ENCODE peak calls at places on chromosomes 11 and 22, in seven cellular contexts. Q is brain microvascular endothelial cell; I is effector memory CD4-positive, alpha-beta T cell; E is right atrium auricular region; W is fibroblast of pulmonary artery; V is epithelial cell of esophagus; M is aorta. R is an unnamed sample.

GRCh38 chr11:108766596-108767173 is 101.8 kb downstream of the DDX10 start:
- DNase-seq in I (no peak), V (peak), W (no peak), M (no peak), E (no peak), Q (no peak), R (no peak)

GRCh38 chr11:86120807-86121206 is 51.9 kb upstream of the PICALM start:
- DNase-seq in E (no peak), Q (no peak), I (no peak), M (no peak), W (no peak), V (no peak), R (no peak)

GRCh38 chr11:61752117-61752924 is at the start of gene MYRF:
- DNase-seq in M (no peak), E (no peak), Q (no peak), W (peak), I (peak), V (peak), R (peak)

GRCh38 chr11:27391336-27392015 is 28.5 kb upstream of the CCDC34 start:
- DNase-seq in E (no peak), V (peak), M (no peak), W (no peak), Q (no peak), I (no peak), R (no peak)

GRCh38 chr22:20962491-20962945 is 4.5 kb upstream of the AIFM3 start:
- DNase-seq in I (no peak), V (no peak), E (no peak), W (no peak), M (no peak), Q (no peak), R (no peak)

GRCh38 chr11:130478881-130479280 is 30.4 kb downstream of the ADAMTS15 start:
- DNase-seq in I (no peak), Q (peak), M (no peak), W (peak), E (no peak), V (no peak), R (no peak)

GRCh38 chr11:78082146-78082545 is 2.5 kb upstream of the NDUFC2 start:
- DNase-seq in I (no peak), V (no peak), Q (no peak), M (no peak), W (no peak), E (no peak), R (no peak)

GRCh38 chr11:37449146-37449545 is 851.1 kb upstream of the RAG2 start:
- DNase-seq in I (no peak), M (no peak), V (peak), E (no peak), W (peak), Q (peak), R (peak)

GRCh38 chr11:107988397-107989158 is 20.1 kb upstream of the CUL5 start:
- DNase-seq in I (no peak), W (no peak), M (no peak), V (peak), Q (no peak), E (no peak), R (peak)

GRCh38 chr22:44309137-44309536 is 3.6 kb downstream of the SHISAL1 start:
- DNase-seq in W (peak), Q (peak), V (peak), I (no peak), M (peak), E (peak), R (peak)

GRCh38 chr11:73322986-73323306 is 14.9 kb downstream of the ARHGEF17 start:
- DNase-seq in E (no peak), W (no peak), V (no peak), Q (no peak), I (no peak), M (no peak), R (no peak)

GRCh38 chr22:26169312-26170111 is at the start of gene SEZ6L:
- DNase-seq in Q (no peak), I (no peak), E (no peak), V (no peak), M (no peak), W (no peak), R (no peak)

GRCh38 chr11:61477734-61478148 is 30.8 kb upstream of the LRRC10B start:
- DNase-seq in M (peak), I (peak), E (peak), Q (no peak), W (peak), V (peak), R (peak)

GRCh38 chr11:32333335-32333991 is 101.9 kb downstream of the WT1 start:
- DNase-seq in W (peak), I (no peak), V (peak), M (peak), E (peak), Q (peak), R (peak)

GRCh38 chr11:61756452-61757212 is 4.2 kb downstream of the MYRF start:
- DNase-seq in M (no peak), I (no peak), V (no peak), Q (peak), W (peak), E (no peak), R (peak)

GRCh38 chr11:130606781-130607511 is 158.5 kb downstream of the ADAMTS15 start:
- DNase-seq in E (peak), M (peak), V (no peak), I (no peak), Q (no peak), W (no peak), R (peak)

GRCh38 chr11:128694618-128695481 is 978 bp downstream of the FLI1 start:
- DNase-seq in E (no peak), W (peak), I (no peak), Q (no peak), V (peak), M (peak), R (peak)

GRCh38 chr11:128701086-128701485 is 7.2 kb downstream of the FLI1 start:
- DNase-seq in W (peak), Q (no peak), M (no peak), E (peak), I (no peak), V (no peak), R (peak)

GRCh38 chr11:128696930-128697329 is 3.1 kb downstream of the FLI1 start:
- DNase-seq in M (no peak), W (no peak), V (no peak), I (no peak), Q (no peak), E (no peak), R (no peak)

GRCh38 chr11:128695539-128696221 is 1.8 kb downstream of the FLI1 start:
- DNase-seq in W (peak), M (peak), E (no peak), V (peak), I (no peak), Q (no peak), R (no peak)

DNA sequence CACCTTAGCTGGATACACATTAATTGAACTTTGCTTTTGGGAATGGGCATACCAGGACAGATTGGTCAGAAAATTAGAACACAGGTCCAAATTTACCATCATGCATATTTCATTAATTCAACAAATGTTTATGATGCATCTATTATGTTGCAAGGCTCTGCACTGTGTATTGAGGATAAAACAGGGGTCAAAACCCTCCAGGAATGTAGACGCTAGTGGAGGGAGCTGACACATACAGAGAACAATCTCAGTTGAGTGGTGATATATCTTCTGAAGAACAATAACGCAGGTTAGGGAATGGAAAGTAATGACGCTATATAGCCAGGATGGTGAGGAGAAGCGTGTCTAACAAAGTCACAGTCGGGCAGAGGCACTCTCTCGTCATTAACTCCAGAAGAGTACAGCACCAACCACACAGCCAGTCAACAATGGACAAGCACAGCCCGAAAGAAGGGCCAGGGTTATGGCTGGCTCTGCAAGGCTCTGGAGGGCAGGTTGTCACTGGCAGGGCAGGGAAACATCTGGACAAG is 3.8 kb downstream of the FLI1 start:
- DNase-seq in Q (no peak), W (peak), M (no peak), I (no peak), E (no peak), V (no peak), R (no peak)
- H3K4me3 ChIP-seq in Q (no peak), W (peak), M (no peak), I (peak), E (peak), V (no peak), R (no peak)

DNA sequence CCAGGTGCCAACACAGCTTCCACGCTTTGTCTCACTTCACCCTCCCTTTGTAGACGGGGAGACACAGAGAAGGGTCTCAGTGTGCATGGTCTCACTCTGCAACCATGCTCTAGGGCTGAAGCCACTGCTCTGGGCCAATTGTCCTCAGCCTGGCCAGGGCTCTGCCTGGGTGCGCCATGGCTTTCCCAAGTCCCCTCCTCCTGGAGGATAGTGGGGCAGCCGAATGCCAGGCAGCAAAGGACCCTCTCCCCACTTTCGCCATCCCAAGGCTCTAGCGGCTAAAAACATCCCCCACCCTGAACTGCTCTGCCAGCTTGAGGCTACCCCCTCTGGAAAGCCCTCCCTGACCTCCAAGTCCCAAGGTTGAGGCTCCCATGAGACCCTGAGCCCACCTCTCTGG is 20.4 kb upstream of the MYEOV start:
- DNase-seq in W (no peak), V (no peak), Q (no peak), E (no peak), I (no peak), M (no peak), R (no peak)
- H3K4me3 ChIP-seq in W (no peak), V (no peak), Q (no peak), E (no peak), I (no peak), M (no peak), R (no peak)

GRCh38 chr11:65637794-65638317 is at the start of gene SIPA1:
- DNase-seq in E (peak), Q (peak), I (peak), M (peak), V (peak), W (peak), R (peak)
- H3K4me3 ChIP-seq in E (peak), Q (peak), I (peak), M (peak), V (peak), W (peak), R (peak)

GRCh38 chr22:19719488-19720021 is 3.8 kb upstream of the GP1BB start:
- DNase-seq in I (no peak), V (no peak), Q (no peak), M (no peak), E (no peak), W (no peak), R (no peak)
- H3K4me3 ChIP-seq in I (no peak), V (no peak), Q (no peak), M (peak), E (peak), W (no peak), R (peak)

GRCh38 chr11:68010058-68011041 is at the start of gene ALDH3B1:
- DNase-seq in Q (peak), M (peak), E (peak), I (no peak), W (peak), V (peak), R (no peak)

GRCh38 chr11:68011046-68011943 is 1.2 kb downstream of the ALDH3B1 start:
- DNase-seq in V (no peak), E (no peak), M (no peak), Q (no peak), W (no peak), I (no peak), R (no peak)

GRCh38 chr11:68008381-68009337 is 1.5 kb upstream of the ALDH3B1 start:
- DNase-seq in E (no peak), W (no peak), M (peak), V (peak), I (no peak), Q (no peak), R (no peak)

GRCh38 chr11:68007498-68008380 is 2.4 kb upstream of the ALDH3B1 start:
- DNase-seq in W (no peak), I (no peak), E (no peak), M (peak), Q (no peak), V (no peak), R (no peak)

DNA sequence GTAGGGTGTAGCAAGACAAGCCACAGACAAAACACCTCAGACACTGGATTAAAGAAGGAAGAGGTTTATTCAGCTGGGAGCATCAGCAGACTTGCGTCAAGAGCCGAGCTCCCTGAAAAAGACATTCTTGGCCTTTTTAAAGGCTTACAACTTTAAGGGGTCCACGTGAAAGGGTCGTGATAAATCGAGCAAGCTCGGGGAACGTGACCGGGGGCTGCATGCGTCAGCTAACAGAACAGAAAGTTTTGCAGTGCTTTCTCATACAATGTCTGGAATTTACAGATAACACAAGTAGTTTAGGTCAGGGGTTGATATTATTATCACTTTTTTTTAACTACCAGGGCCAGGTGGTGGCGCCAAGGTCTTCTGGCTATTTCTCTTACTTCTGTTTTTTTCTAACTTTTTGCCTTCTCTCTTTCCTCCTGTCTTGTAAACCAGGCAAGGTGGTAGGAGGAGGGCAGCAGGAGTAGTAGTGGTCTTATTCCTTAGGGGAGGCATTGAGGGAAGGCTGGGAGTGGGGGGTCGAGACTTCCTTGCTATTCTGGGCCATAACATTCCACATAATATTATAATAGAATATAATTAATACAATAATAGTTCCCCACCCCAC is 631 bp upstream of the ALDH3B1 start:
- DNase-seq in V (peak), I (no peak), W (peak), M (peak), E (no peak), Q (peak), R (no peak)
- H3K4me3 ChIP-seq in V (no peak), I (no peak), W (no peak), M (no peak), E (peak), Q (no peak), R (no peak)

GRCh38 chr11:14335712-14336111 is 23.3 kb downstream of the RRAS2 start:
- DNase-seq in V (no peak), E (no peak), M (no peak), I (no peak), W (no peak), Q (no peak), R (no peak)
- H3K4me3 ChIP-seq in V (no peak), E (no peak), M (no peak), I (no peak), W (no peak), Q (peak), R (no peak)

GRCh38 chr11:57425565-57426438 is 1.1 kb downstream of the SLC43A3 start:
- DNase-seq in E (peak), M (peak), Q (no peak), V (peak), I (no peak), W (peak), R (no peak)

GRCh38 chr11:57424802-57425564 is 1.9 kb downstream of the SLC43A3 start:
- DNase-seq in Q (peak), E (peak), M (peak), V (peak), W (peak), I (peak), R (peak)

GRCh38 chr11:57426754-57427691 is at the start of gene SLC43A3:
- DNase-seq in Q (peak), V (peak), M (peak), W (peak), I (peak), E (peak), R (peak)

GRCh38 chr11:57427692-57428082 is 766 bp upstream of the SLC43A3 start:
- DNase-seq in E (peak), Q (no peak), M (peak), I (no peak), W (peak), V (peak), R (no peak)

GRCh38 chr11:57426439-57426753 is 525 bp downstream of the SLC43A3 start:
- DNase-seq in E (no peak), V (peak), W (no peak), Q (no peak), M (no peak), I (no peak), R (no peak)
- H3K4me3 ChIP-seq in E (peak), V (peak), W (peak), Q (peak), M (peak), I (peak), R (peak)

GRCh38 chr22:42939451-42939881 is 75.5 kb downstream of the PACSIN2 start:
- DNase-seq in I (no peak), W (no peak), M (no peak), E (no peak), V (peak), Q (no peak), R (no peak)
- H3K4me3 ChIP-seq in I (no peak), W (no peak), M (no peak), E (no peak), V (no peak), Q (no peak), R (no peak)

R was measured in A673.